ENCODE peak calls at places on chromosomes 6 and 20, in six cellular contexts. S, L, O, A, I and G are unnamed samples.

GRCh38 chr20:52422574-52423463 is 231.2 kb upstream of the ZFP64 start:
- DNase-seq in S (no peak), A (no peak), O (no peak), L (no peak), I (no peak), G (no peak)

GRCh38 chr6:87095056-87095527 is at the start of gene CGA:
- DNase-seq in O (no peak), L (no peak), I (no peak), S (no peak), A (no peak), G (no peak)

GRCh38 chr6:151196571-151196970 is 43.2 kb upstream of the AKAP12 start:
- DNase-seq in O (no peak), S (no peak), L (no peak), I (no peak), A (no peak), G (no peak)

GRCh38 chr6:4786936-4787504 is 10.8 kb downstream of the CDYL start:
- DNase-seq in S (no peak), O (no peak), L (no peak), A (no peak), I (no peak), G (no peak)

GRCh38 chr6:145705561-145705960 is 29.8 kb downstream of the EPM2A start:
- DNase-seq in L (no peak), S (no peak), I (no peak), O (no peak), A (no peak), G (no peak)

GRCh38 chr6:95203153-95203754 is 374.1 kb upstream of the MANEA start:
- DNase-seq in S (no peak), L (peak; percentile 7), I (no peak), A (no peak), O (no peak), G (peak; percentile 18)

GRCh38 chr6:163491901-163492300 is 77.4 kb downstream of the QKI start:
- DNase-seq in S (no peak), L (no peak), I (no peak), O (no peak), A (no peak), G (no peak)

GRCh38 chr20:34709836-34710567 is 5.9 kb downstream of the TP53INP2 start:
- DNase-seq in I (peak; percentile 65), L (peak; percentile 64), S (peak; percentile 48), O (no peak), A (no peak), G (no peak)

GRCh38 chr6:5084787-5085637 is at the start of gene PPP1R3G:
- DNase-seq in O (no peak), A (no peak), S (peak; percentile 44), I (no peak), L (peak; percentile 34), G (no peak)

GRCh38 chr6:57216235-57217101 is 5.6 kb downstream of the RAB23 start:
- DNase-seq in I (no peak), A (no peak), L (peak; percentile 68), O (no peak), S (no peak), G (no peak)

GRCh38 chr6:71238351-71238750 is 50.3 kb upstream of the OGFRL1 start:
- DNase-seq in I (no peak), A (no peak), O (no peak), S (peak; percentile 15), L (no peak), G (no peak)

GRCh38 chr6:30378290-30378937 is 33.5 kb downstream of the RPP21 start:
- DNase-seq in A (no peak), L (no peak), O (no peak), I (no peak), S (no peak), G (no peak)

GRCh38 chr6:129287778-129288177 is 404.8 kb downstream of the LAMA2 start:
- DNase-seq in L (no peak), S (no peak), A (no peak), I (no peak), O (no peak), G (no peak)

GRCh38 chr6:150241751-150242150 is 98.9 kb downstream of the PPP1R14C start:
- DNase-seq in O (no peak), I (no peak), L (no peak), A (no peak), S (no peak), G (no peak)

GRCh38 chr6:75600694-75601265 is 900 bp upstream of the SENP6 start:
- DNase-seq in A (no peak), I (no peak), L (no peak), O (no peak), S (no peak), G (no peak)

GRCh38 chr6:89995296-89995695 is 101.0 kb downstream of the GJA10 start:
- DNase-seq in I (no peak), O (no peak), S (no peak), L (no peak), A (no peak), G (no peak)

GRCh38 chr6:90895299-90896164 is 308.7 kb upstream of the MAP3K7 start:
- DNase-seq in A (no peak), S (no peak), L (no peak), I (no peak), O (no peak), G (no peak)

GRCh38 chr6:134954272-134954990 is 4.5 kb upstream of the ALDH8A1 start:
- DNase-seq in I (no peak), L (no peak), A (no peak), O (no peak), S (no peak), G (no peak)

GRCh38 chr20:63387917-63388316 is 26.8 kb upstream of the CHRNA4 start:
- DNase-seq in S (no peak), L (no peak), A (no peak), I (no peak), O (no peak), G (no peak)

GRCh38 chr6:20826378-20826777 is 292.1 kb downstream of the CDKAL1 start:
- DNase-seq in O (no peak), L (no peak), A (no peak), I (no peak), S (no peak), G (no peak)

GRCh38 chr6:109783245-109783990 is 92.3 kb downstream of the FIG4 start:
- DNase-seq in L (no peak), I (no peak), A (no peak), S (no peak), O (no peak), G (no peak)